ENCODE peak calls at places on chromosomes 16 and 17, in seven cellular contexts. F is lung; T is GM03348; H is AG10803; I is glutamatergic neuron; G is GM20000; L is CD4-positive, CD25-positive, alpha-beta regulatory T cell. Q is an unnamed sample.

GRCh38 chr17:6061290-6061689 is 8.9 kb upstream of the WSCD1 start:
- DNase-seq in F (no peak), T (peak), H (peak), I (no peak), G (no peak), L (no peak), Q (no peak)

GRCh38 chr16:23670137-23670776 is 8.4 kb upstream of the PLK1 start:
- DNase-seq in F (no peak), T (peak), H (peak), I (no peak), G (peak), L (no peak), Q (no peak)

GRCh38 chr17:1710807-1711553 is 803 bp upstream of the TLCD2 start:
- DNase-seq in F (no peak), T (no peak), H (peak), I (no peak), G (no peak), L (no peak), Q (no peak)

GRCh38 chr16:74896389-74897370 is 88.2 kb downstream of the WDR59 start:
- DNase-seq in F (no peak), T (peak), H (peak), I (no peak), G (no peak), L (no peak), Q (no peak)

GRCh38 chr17:15981208-15981607 is 18.3 kb downstream of the ZSWIM7 start:
- DNase-seq in F (no peak), T (no peak), H (no peak), I (no peak), G (peak), L (no peak), Q (no peak)

GRCh38 chr17:40025991-40026815 is 11.0 kb downstream of the CSF3 start:
- DNase-seq in F (no peak), T (peak), H (no peak), I (no peak), G (no peak), L (peak), Q (no peak)

GRCh38 chr17:66831383-66832220 is 3.3 kb upstream of the CACNG5 start:
- DNase-seq in F (no peak), T (no peak), H (no peak), I (peak), G (no peak), L (no peak), Q (no peak)

GRCh38 chr16:56294599-56294998 is 103.3 kb downstream of the GNAO1 start:
- DNase-seq in F (no peak), T (peak), H (peak), I (no peak), G (no peak), L (no peak), Q (no peak)

GRCh38 chr16:66432429-66432828 is 5.3 kb downstream of the BEAN1 start:
- DNase-seq in F (no peak), T (no peak), H (no peak), I (no peak), G (no peak), L (no peak), Q (no peak)

GRCh38 chr16:70470927-70471341 is 16.5 kb downstream of the FCSK start:
- DNase-seq in F (no peak), T (no peak), H (no peak), I (peak), G (no peak), L (no peak), Q (no peak)

GRCh38 chr16:80171199-80171598 is 369.6 kb upstream of the DYNLRB2 start:
- DNase-seq in F (no peak), T (no peak), H (no peak), I (no peak), G (no peak), L (no peak), Q (no peak)

GRCh38 chr16:23207485-23207884 is 24.9 kb downstream of the SCNN1G start:
- DNase-seq in F (no peak), T (no peak), H (no peak), I (no peak), G (no peak), L (no peak), Q (peak)

GRCh38 chr16:81553080-81553813 is 108.6 kb downstream of the CMIP start:
- DNase-seq in F (no peak), T (peak), H (peak), I (no peak), G (no peak), L (no peak), Q (no peak)

GRCh38 chr17:78390241-78391050 is 12.0 kb downstream of the PGS1 start:
- DNase-seq in F (no peak), T (peak), H (peak), I (peak), G (no peak), L (no peak), Q (no peak)

GRCh38 chr17:78159575-78160158 is 8.7 kb upstream of the SYNGR2 start:
- DNase-seq in F (no peak), T (no peak), H (peak), I (no peak), G (no peak), L (no peak), Q (no peak)

GRCh38 chr16:55222436-55222835 is 101.6 kb upstream of the IRX6 start:
- DNase-seq in F (no peak), T (no peak), H (no peak), I (no peak), G (no peak), L (no peak), Q (no peak)

GRCh38 chr17:9817086-9817485 is 4.8 kb downstream of the GSG1L2 start:
- DNase-seq in F (peak), T (peak), H (peak), I (peak), G (no peak), L (no peak), Q (no peak)

GRCh38 chr17:9658593-9659211 is 13.4 kb downstream of the USP43 start:
- DNase-seq in F (no peak), T (peak), H (peak), I (no peak), G (no peak), L (no peak), Q (no peak)

GRCh38 chr16:67248401-67249177 is at the start of gene SLC9A5:
- DNase-seq in F (no peak), T (peak), H (no peak), I (peak), G (peak), L (no peak), Q (peak)